ENCODE peak calls at places on chromosome 15, in seven cellular contexts. C, Z, H, L, S, O and K are unnamed samples.

GRCh38 chr15:98154863-98155262 is 194.4 kb downstream of the ARRDC4 start:
- DNase-seq in H (no peak), O (peak), S (no peak), Z (no peak), C (no peak), L (no peak), K (no peak)

GRCh38 chr15:79090487-79091203 is at the start of gene RASGRF1:
- DNase-seq in Z (peak), L (no peak), O (no peak), C (no peak), H (no peak), S (peak), K (no peak)

GRCh38 chr15:63348392-63348791 is 33.3 kb downstream of the CA12 start:
- DNase-seq in O (peak), Z (no peak), H (no peak), S (no peak), L (peak), C (no peak), K (no peak)

GRCh38 chr15:35301088-35301487 is 216.0 kb upstream of the NANOGP8 start:
- DNase-seq in Z (no peak), H (no peak), S (no peak), O (no peak), C (no peak), L (no peak), K (no peak)

GRCh38 chr15:49619226-49619625 is 1.4 kb downstream of the FAM227B start:
- DNase-seq in H (no peak), O (no peak), S (no peak), Z (no peak), C (no peak), L (no peak), K (no peak)

GRCh38 chr15:31306426-31307269 is 20.0 kb upstream of the KLF13 start:
- DNase-seq in S (no peak), Z (no peak), C (peak), H (no peak), O (no peak), L (peak), K (no peak)

GRCh38 chr15:47514251-47514652 is 203.1 kb upstream of the SEMA6D start:
- DNase-seq in H (no peak), C (peak), O (no peak), S (no peak), L (no peak), Z (no peak), K (no peak)

GRCh38 chr15:33866101-33866737 is 102.1 kb upstream of the CHRM5 start:
- DNase-seq in Z (no peak), C (no peak), L (no peak), H (no peak), O (no peak), S (no peak), K (no peak)

GRCh38 chr15:85542895-85543331 is 162.5 kb downstream of the AKAP13 start:
- DNase-seq in Z (peak), L (peak), S (peak), O (peak), C (peak), H (no peak), K (no peak)

GRCh38 chr15:48040166-48040817 is 80.5 kb upstream of the SLC24A5 start:
- DNase-seq in L (no peak), O (no peak), H (no peak), C (no peak), Z (no peak), S (no peak), K (no peak)

GRCh38 chr15:35912196-35912595 is 366.2 kb upstream of the DPH6 start:
- DNase-seq in H (no peak), C (no peak), L (peak), S (no peak), Z (no peak), O (no peak), K (no peak)

GRCh38 chr15:77075528-77075927 is 4.6 kb upstream of the TSPAN3 start:
- DNase-seq in H (no peak), L (no peak), O (peak), S (no peak), Z (no peak), C (no peak), K (no peak)

GRCh38 chr15:65772909-65773308 is 19.2 kb downstream of the DENND4A start:
- DNase-seq in S (peak), Z (peak), C (no peak), H (no peak), O (no peak), L (no peak), K (no peak)

GRCh38 chr15:77034620-77035467 is 36.1 kb downstream of the TSPAN3 start:
- DNase-seq in O (peak), L (no peak), S (no peak), H (no peak), Z (no peak), C (no peak), K (no peak)

GRCh38 chr15:40128746-40129660 is 20.3 kb upstream of the BMF start:
- DNase-seq in L (no peak), C (no peak), S (peak), Z (peak), H (no peak), O (no peak), K (no peak)

GRCh38 chr15:88982304-88982945 is 69.2 kb upstream of the MFGE8 start:
- DNase-seq in H (no peak), C (no peak), L (no peak), S (no peak), O (no peak), Z (no peak), K (no peak)

GRCh38 chr15:31001702-31002101 is 10.3 kb upstream of the MTMR10 start:
- DNase-seq in L (no peak), S (no peak), Z (no peak), H (no peak), C (no peak), O (no peak), K (no peak)

GRCh38 chr15:45521596-45522167 is 873 bp downstream of the SLC30A4 start:
- DNase-seq in C (no peak), S (peak), Z (peak), H (no peak), O (peak), L (peak), K (no peak)

GRCh38 chr15:95448531-95449210 is 881.8 kb upstream of the NR2F2 start:
- DNase-seq in O (no peak), S (no peak), Z (no peak), H (no peak), C (no peak), L (no peak), K (no peak)

GRCh38 chr15:70479056-70479455 is 284.3 kb downstream of the UACA start:
- DNase-seq in C (no peak), H (no peak), L (no peak), S (no peak), Z (no peak), O (no peak), K (no peak)

GRCh38 chr15:58486564-58486963 is 54.8 kb downstream of the LIPC start:
- DNase-seq in H (no peak), Z (no peak), S (no peak), O (no peak), C (no peak), L (no peak), K (no peak)

GRCh38 chr15:70526221-70526973 is 237.0 kb downstream of the UACA start:
- DNase-seq in L (peak), Z (no peak), H (no peak), O (peak), C (peak), S (no peak), K (no peak)

GRCh38 chr15:53978248-53978906 is at the start of gene UNC13C:
- DNase-seq in Z (peak), H (no peak), L (peak), C (peak), O (no peak), S (no peak), K (no peak)

GRCh38 chr15:40470423-40471104 is at the start of gene CHST14:
- DNase-seq in Z (peak), S (peak), O (peak), C (peak), H (peak), L (peak), K (no peak)

GRCh38 chr15:74130089-74130848 is at the start of gene ISLR2:
- DNase-seq in C (no peak), L (peak), Z (peak), H (no peak), S (no peak), O (no peak), K (no peak)

GRCh38 chr15:78533331-78533730 is 6.9 kb upstream of the PSMA4 start:
- DNase-seq in O (no peak), H (no peak), L (no peak), S (no peak), C (no peak), Z (no peak), K (no peak)

GRCh38 chr15:67366904-67367303 is 112.3 kb downstream of the IQCH start:
- DNase-seq in O (no peak), L (no peak), Z (peak), H (no peak), C (no peak), S (peak), K (no peak)

GRCh38 chr15:85771781-85772445 is 22.8 kb downstream of the KLHL25 start:
- DNase-seq in O (no peak), Z (no peak), C (peak), H (no peak), S (no peak), L (no peak), K (no peak)

GRCh38 chr15:60787737-60788513 is 309.0 kb upstream of the ICE2 start:
- DNase-seq in L (no peak), O (no peak), C (no peak), H (no peak), S (peak), Z (peak), K (no peak)